ENCODE peak calls at places on chromosomes 3 and 15, in eight cellular contexts. V is AG10803, J is glutamatergic neuron, T is breast epithelium, E is uterus, R is left ventricle myocardium inferior, N is amniotic stem cell, A is MV-4-11. O is an unnamed sample.

GRCh38 chr3:46482632-46483311 is 15.0 kb upstream of the RTP3 start:
- DNase-seq in V (peak), J (no peak), T (peak), E (no peak), R (no peak), N (no peak), A (no peak), O (no peak)

GRCh38 chr3:100781311-100781710 is 72.0 kb downstream of the TFG start:
- DNase-seq in V (peak), J (no peak), T (no peak), E (no peak), R (no peak), N (no peak), A (no peak), O (no peak)

GRCh38 chr15:99702895-99703602 is 30.2 kb downstream of the LYSMD4 start:
- DNase-seq in V (peak), J (no peak), T (no peak), E (no peak), R (no peak), N (no peak), A (peak), O (no peak)

GRCh38 chr15:25053000-25053815 is 98.4 kb downstream of the SNRPN start:
- DNase-seq in V (no peak), J (no peak), T (no peak), E (peak), R (no peak), N (no peak), A (no peak), O (no peak)

GRCh38 chr3:14440531-14441239 is 38.3 kb downstream of the SLC6A6 start:
- DNase-seq in V (no peak), J (peak), T (no peak), E (no peak), R (no peak), N (no peak), A (no peak), O (no peak)

GRCh38 chr3:37163262-37164020 is 10.9 kb downstream of the LRRFIP2 start:
- DNase-seq in V (peak), J (no peak), T (no peak), E (no peak), R (no peak), N (no peak), A (no peak), O (no peak)

GRCh38 chr3:54033761-54034160 is 88.6 kb upstream of the CACNA2D3 start:
- DNase-seq in V (no peak), J (no peak), T (no peak), E (no peak), R (no peak), N (no peak), A (no peak), O (no peak)

GRCh38 chr3:119529883-119530282 is 29.5 kb downstream of the CD80 start:
- DNase-seq in V (peak), J (no peak), T (no peak), E (no peak), R (no peak), N (peak), A (no peak), O (no peak)

GRCh38 chr3:17424137-17424536 is 318.3 kb downstream of the TBC1D5 start:
- DNase-seq in V (peak), J (no peak), T (no peak), E (no peak), R (peak), N (no peak), A (no peak), O (no peak)

GRCh38 chr15:85354432-85354831 is 26.0 kb upstream of the AKAP13 start:
- DNase-seq in V (peak), J (no peak), T (no peak), E (no peak), R (no peak), N (peak), A (no peak), O (no peak)

GRCh38 chr3:108145578-108145977 is 54.7 kb upstream of the CD47 start:
- DNase-seq in V (no peak), J (no peak), T (no peak), E (no peak), R (no peak), N (no peak), A (no peak), O (no peak)

GRCh38 chr15:80891006-80891405 is 98.6 kb downstream of the MESD start:
- DNase-seq in V (peak), J (no peak), T (no peak), E (no peak), R (no peak), N (no peak), A (no peak), O (no peak)

GRCh38 chr3:140216249-140216648 is 281.3 kb downstream of the CLSTN2 start:
- DNase-seq in V (peak), J (no peak), T (no peak), E (no peak), R (no peak), N (no peak), A (peak), O (no peak)

GRCh38 chr3:139230391-139230790 is 113.4 kb upstream of the MRPS22 start:
- DNase-seq in V (peak), J (no peak), T (no peak), E (no peak), R (no peak), N (no peak), A (no peak), O (no peak)

GRCh38 chr3:98972155-98972554 is 70.7 kb upstream of the DCBLD2 start:
- DNase-seq in V (peak), J (no peak), T (no peak), E (no peak), R (no peak), N (peak), A (no peak), O (no peak)

GRCh38 chr3:172707967-172708366 is 2.9 kb downstream of the NCEH1 start:
- DNase-seq in V (peak), J (no peak), T (no peak), E (no peak), R (no peak), N (peak), A (no peak), O (no peak)

GRCh38 chr3:126540946-126541627 is 17.1 kb downstream of the CHST13 start:
- DNase-seq in V (no peak), J (peak), T (peak), E (peak), R (no peak), N (no peak), A (no peak), O (no peak)

O was measured in prostate gland.